ENCODE peak calls at places on chromosome 13, in four cellular contexts. B is GM12878, K is K562, P is HL-60. C is an unnamed sample.

GRCh38 chr13:47216176-47216822 is 319.4 kb upstream of the HTR2A start:
- DNase-seq in B (no peak), K (no peak), P (no peak), C (no peak)

GRCh38 chr13:31236211-31236786 is 36.5 kb downstream of the B3GLCT start:
- DNase-seq in B (no peak), K (peak), P (peak), C (no peak)

GRCh38 chr13:113084943-113085540 is 20.5 kb upstream of the F7 start:
- DNase-seq in B (no peak), K (no peak), P (no peak), C (no peak)

GRCh38 chr13:52846567-52847321 is 1.7 kb downstream of the PCDH8 start:
- DNase-seq in B (no peak), K (no peak), P (peak), C (no peak)

GRCh38 chr13:47426126-47426849 is 529.4 kb upstream of the HTR2A start:
- DNase-seq in B (no peak), K (no peak), P (no peak), C (no peak)

GRCh38 chr13:49356224-49356623 is 87.6 kb downstream of the CAB39L start:
- DNase-seq in B (no peak), K (no peak), P (no peak), C (no peak)

GRCh38 chr13:76937416-76937815 is 10.9 kb upstream of the ACOD1 start:
- DNase-seq in B (no peak), K (no peak), P (no peak), C (no peak)

GRCh38 chr13:41276824-41277223 is 13.4 kb upstream of the MTRF1 start:
- DNase-seq in B (no peak), K (no peak), P (no peak), C (no peak)

GRCh38 chr13:28707629-28708427 is 10.9 kb downstream of the SLC46A3 start:
- DNase-seq in B (peak), K (no peak), P (peak), C (no peak)

GRCh38 chr13:61144301-61144700 is 271.3 kb downstream of the PCDH20 start:
- DNase-seq in B (no peak), K (no peak), P (no peak), C (no peak)

GRCh38 chr13:35283856-35284255 is 192.6 kb downstream of the MAB21L1 start:
- DNase-seq in B (no peak), K (no peak), P (no peak), C (no peak)

GRCh38 chr13:75583101-75583500 is 33.5 kb downstream of the UCHL3 start:
- DNase-seq in B (no peak), K (no peak), P (no peak), C (no peak)

GRCh38 chr13:33571618-33572017 is 246.3 kb upstream of the RFC3 start:
- DNase-seq in B (no peak), K (no peak), P (no peak), C (no peak)

GRCh38 chr13:95432141-95432540 is 120.4 kb upstream of the CLDN10 start:
- DNase-seq in B (no peak), K (no peak), P (no peak), C (no peak)

GRCh38 chr13:21745307-21745706 is 74.4 kb downstream of the FGF9 start:
- DNase-seq in B (no peak), K (no peak), P (no peak), C (no peak)

GRCh38 chr13:90732049-90732448 is 615.4 kb upstream of the MIR17HG start:
- DNase-seq in B (no peak), K (no peak), P (peak), C (no peak)

GRCh38 chr13:98875146-98875729 is 102.6 kb downstream of the DOCK9 start:
- DNase-seq in B (no peak), K (no peak), P (no peak), C (no peak)

GRCh38 chr13:30334663-30335386 is 27.5 kb upstream of the KATNAL1 start:
- DNase-seq in B (no peak), K (peak), P (peak), C (no peak)

GRCh38 chr13:98613591-98613990 is 36.7 kb upstream of the STK24 start:
- DNase-seq in B (no peak), K (no peak), P (no peak), C (no peak)

GRCh38 chr13:113635048-113635420 is 23.0 kb downstream of the ATP4B start:
- DNase-seq in B (no peak), K (no peak), P (no peak), C (no peak)

GRCh38 chr13:105343134-105343806 is 1192.2 kb downstream of the EFNB2 start:
- DNase-seq in B (no peak), K (no peak), P (no peak), C (no peak)

GRCh38 chr13:30443957-30444404 is 21.7 kb downstream of the UBE2L5 start:
- DNase-seq in B (no peak), K (no peak), P (no peak), C (no peak)

GRCh38 chr13:106911602-106912001 is 343.7 kb upstream of the ARGLU1 start:
- DNase-seq in B (no peak), K (no peak), P (no peak), C (no peak)

GRCh38 chr13:60482012-60482411 is 85.0 kb downstream of the TDRD3 start:
- DNase-seq in B (no peak), K (no peak), P (peak), C (no peak)

GRCh38 chr13:111283457-111283856 is 37.0 kb upstream of the TEX29 start:
- DNase-seq in B (no peak), K (no peak), P (no peak), C (no peak)

GRCh38 chr13:79194272-79194671 is 211.8 kb downstream of the RBM26 start:
- DNase-seq in B (peak), K (no peak), P (no peak), C (peak)

GRCh38 chr13:37357548-37357947 is 241.0 kb downstream of the POSTN start:
- DNase-seq in B (no peak), K (no peak), P (no peak), C (no peak)

GRCh38 chr13:106919638-106920037 is 351.7 kb upstream of the ARGLU1 start:
- DNase-seq in B (no peak), K (no peak), P (no peak), C (no peak)

GRCh38 chr13:42684226-42684625 is 97.2 kb upstream of the FAM216B start:
- DNase-seq in B (no peak), K (no peak), P (no peak), C (no peak)

GRCh38 chr13:52348983-52349780 is 56.8 kb downstream of the THSD1 start:
- DNase-seq in B (no peak), K (no peak), P (no peak), C (no peak)

GRCh38 chr13:112246731-112247470 is 129.3 kb upstream of the SPACA7 start:
- DNase-seq in B (no peak), K (no peak), P (no peak), C (no peak)

GRCh38 chr13:106376411-106377112 is 158.9 kb downstream of the EFNB2 start:
- DNase-seq in B (no peak), K (no peak), P (no peak), C (no peak)

GRCh38 chr13:106570354-106570822 is 2.5 kb upstream of the ARGLU1 start:
- DNase-seq in B (no peak), K (peak), P (no peak), C (no peak)

GRCh38 chr13:48573213-48573612 is 40.3 kb upstream of the RCBTB2 start:
- DNase-seq in B (no peak), K (no peak), P (no peak), C (no peak)

GRCh38 chr13:105665284-105665683 is 870.2 kb downstream of the EFNB2 start:
- DNase-seq in B (no peak), K (no peak), P (no peak), C (no peak)

GRCh38 chr13:25222740-25223139 is 50.7 kb upstream of the AMER2 start:
- DNase-seq in B (no peak), K (no peak), P (no peak), C (no peak)

DNA sequence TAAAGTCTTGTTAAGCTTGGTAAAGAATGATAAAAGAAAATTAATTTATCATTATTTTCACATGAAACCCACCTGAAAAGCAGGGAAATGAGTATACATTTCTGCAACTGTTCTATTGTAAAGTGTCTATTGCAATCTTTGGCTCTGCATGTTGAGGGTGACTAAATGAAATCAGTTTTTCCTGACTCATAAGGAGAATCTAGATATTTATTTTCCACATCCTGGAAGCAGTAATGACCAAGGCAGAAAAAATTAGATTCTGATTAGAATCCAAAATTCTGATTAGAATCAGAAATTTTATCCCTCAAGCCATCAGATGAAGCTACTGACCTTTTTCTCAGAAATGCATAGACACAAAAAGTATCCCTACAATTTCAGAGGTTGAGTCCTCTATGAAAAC is 178.4 kb downstream of the MYO16 start:
- DNase-seq in B (no peak), K (no peak), P (no peak), C (no peak)
- TF ChIP-seq SPI1 in B (no peak), K (no peak), P (no peak), C (no peak)

DNA sequence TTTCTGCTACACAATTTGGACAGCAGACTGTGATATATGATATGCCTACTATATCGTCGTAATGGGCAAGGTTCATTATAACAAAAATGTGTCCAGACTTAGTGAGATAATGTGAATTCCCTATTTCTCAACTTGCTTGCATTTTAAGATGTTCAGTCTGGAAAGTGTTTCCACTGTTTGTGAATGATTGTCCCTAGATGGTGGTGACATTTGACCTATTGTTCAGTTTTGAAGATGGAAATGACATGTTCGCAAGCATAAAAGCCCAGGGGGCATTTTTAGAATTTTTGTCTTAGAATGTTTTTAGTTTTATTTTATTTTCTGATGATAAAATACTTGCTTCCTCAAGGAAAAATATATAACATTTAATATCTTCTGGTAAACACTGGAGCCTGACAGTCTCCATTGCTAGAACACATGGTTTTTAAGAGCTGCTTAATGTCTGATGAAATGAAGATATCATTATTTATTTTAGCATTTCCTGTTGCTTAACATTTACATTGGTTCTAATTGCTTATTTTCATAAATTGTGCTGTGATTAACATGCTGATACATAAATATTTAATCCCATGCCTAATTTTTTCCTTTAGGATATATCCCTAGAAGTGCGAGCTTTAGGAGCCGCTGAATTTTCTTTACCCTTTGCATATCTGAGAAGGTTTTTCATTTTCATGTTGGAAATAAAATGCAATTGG is 27.1 kb downstream of the MBNL2 start:
- DNase-seq in B (no peak), K (no peak), P (no peak), C (no peak)
- TF ChIP-seq POLR2AphosphoS5 in B (no peak), K (no peak), P (no peak), C (no peak)

DNA sequence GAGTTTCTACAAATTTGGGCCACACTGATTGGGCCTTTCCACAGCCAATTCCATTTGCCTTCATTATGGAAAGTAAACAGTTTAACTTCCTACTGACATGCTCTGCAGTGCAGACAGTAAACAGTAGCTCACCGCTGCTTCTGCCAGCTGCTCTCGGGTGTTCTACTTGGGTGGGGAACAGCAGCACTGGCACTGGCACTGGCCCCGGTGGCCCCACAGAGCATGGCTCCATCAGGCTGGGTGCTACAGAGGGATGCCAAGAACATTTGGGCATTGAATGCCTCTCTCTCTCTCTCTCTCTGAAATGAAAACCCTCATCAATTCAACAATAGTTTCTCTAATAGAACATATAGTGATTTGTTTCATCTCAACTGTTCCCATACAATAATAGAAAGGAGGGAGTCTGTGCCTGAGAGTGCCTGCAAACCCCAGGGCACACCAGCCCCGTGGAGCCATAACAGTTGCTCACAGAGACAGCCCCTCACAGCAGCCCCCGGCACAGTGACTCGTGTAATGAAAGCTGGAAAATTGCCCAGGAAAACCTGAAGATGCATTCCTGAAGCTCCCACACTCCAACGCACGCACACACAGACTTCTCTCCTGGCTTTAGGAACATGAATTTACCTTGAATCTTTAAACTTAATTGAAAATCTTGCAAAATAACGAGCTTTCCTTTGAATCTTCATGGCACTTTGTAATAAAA is 38.2 kb upstream of the GJB6 start:
- DNase-seq in B (no peak), K (no peak), P (no peak), C (no peak)
- TF ChIP-seq SPI1 in B (no peak), K (no peak), P (no peak), C (no peak)

DNA sequence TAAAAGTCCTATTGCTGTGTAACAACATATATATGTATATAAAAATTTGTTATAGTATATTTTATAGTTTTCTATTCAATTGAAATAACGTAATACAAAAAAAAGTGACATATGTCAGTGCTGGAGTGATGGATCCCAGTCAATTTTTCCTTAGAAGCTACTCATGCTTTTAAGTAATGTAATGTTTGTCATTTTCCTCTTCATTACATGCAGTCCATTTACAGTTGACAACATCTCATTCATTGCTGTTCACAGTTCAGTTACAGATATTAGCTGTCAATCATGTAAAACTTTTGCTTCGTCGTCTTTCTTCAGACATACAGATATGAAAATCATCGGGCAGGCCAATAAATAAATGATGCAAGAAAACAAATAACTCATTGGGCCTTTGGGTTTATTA is 525.1 kb upstream of the PRR20A start:
- DNase-seq in B (no peak), K (no peak), P (no peak), C (no peak)
- TF ChIP-seq POLR2AphosphoS5 in B (no peak), K (no peak), P (no peak), C (no peak)

DNA sequence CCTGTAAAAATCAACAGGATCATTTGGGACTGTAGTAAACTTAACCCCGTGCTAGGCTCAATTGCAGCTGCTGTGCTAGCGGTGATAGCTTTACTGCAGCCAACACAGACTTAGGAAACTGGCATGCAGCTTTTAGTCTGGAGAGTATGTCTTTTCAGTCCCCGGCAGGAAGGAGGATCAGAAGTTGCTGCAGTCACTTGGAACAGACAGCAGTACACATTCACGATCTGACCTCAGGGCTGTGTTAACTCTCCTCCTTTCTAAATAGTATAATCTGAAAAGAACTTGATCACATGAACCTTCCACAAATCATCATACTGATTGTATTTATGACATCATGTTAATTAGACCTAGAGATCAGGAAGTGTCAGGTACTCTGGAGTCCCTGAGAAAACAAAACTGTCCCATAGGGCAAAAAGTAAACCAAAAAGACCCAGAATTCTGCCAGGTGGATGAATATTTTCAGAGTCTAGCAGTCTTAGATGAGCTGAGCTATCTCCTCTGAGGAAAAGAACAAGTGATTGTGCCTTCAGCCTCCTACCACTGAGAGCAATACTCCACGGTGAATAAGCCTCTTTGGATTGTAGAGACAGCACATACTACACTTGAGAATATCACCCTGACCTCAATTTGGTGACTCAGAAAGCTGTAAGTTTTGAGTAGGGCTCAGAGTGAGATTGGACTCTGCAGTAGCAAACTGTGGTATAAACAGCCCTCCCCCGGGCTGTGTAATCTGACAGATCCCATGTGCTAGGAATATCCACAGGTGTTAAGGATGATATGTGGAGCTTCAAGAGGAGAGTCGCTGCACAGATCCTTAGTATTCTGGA is 181.0 kb upstream of the GPR12 start:
- DNase-seq in B (no peak), K (no peak), P (no peak), C (no peak)
- TF ChIP-seq SPI1 in B (no peak), K (no peak), P (no peak), C (no peak)

GRCh38 chr13:71760226-71760591 is 106.8 kb downstream of the DACH1 start:
- DNase-seq in B (no peak), K (no peak), P (no peak), C (no peak)
- TF ChIP-seq POLR2AphosphoS5 in B (no peak), K (no peak), P (no peak), C (no peak)

GRCh38 chr13:54445453-54445852 is 1416.8 kb downstream of the OLFM4 start:
- DNase-seq in B (no peak), K (no peak), P (no peak), C (no peak)

GRCh38 chr13:54445865-54446264 is 1417.3 kb downstream of the OLFM4 start:
- DNase-seq in B (no peak), K (no peak), P (no peak), C (no peak)

GRCh38 chr13:54449922-54450321 is 1421.3 kb downstream of the OLFM4 start:
- DNase-seq in B (no peak), K (no peak), P (no peak), C (no peak)
- TF ChIP-seq SPI1 in B (no peak), K (no peak), P (no peak), C (no peak)

DNA sequence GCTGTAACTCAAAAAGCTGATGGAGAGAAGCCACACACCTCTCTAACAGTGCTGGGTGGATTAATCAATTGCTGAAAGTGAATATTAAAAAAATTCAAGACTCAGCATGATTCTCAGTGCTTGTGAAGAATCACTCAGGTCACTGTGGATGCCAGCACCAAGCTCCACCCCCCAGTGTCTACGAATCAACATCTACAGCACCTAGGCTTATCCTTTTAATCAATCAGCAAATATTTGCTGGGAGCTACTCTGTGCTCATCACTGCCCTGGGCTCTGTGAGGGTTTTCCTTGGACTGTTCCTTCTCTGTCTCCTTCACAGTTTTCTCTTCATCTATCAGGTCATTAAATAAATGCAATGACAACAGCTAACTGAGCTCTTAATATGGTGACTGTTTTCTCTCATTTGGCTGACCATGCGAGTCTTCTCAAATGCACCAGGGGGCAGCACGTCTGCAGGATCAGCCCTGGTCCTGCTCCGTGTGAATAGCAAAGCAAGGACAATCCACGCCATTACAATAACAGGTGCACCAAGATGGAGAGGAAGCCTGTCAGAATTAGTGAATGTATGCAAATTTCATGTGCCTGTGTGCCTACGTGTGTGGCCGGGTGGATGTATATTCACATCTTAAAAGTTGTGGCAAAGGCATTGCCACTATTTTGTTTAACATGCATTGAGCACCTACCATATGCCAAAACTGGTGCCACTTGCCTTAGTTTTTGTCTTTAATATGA is 14.6 kb upstream of the C13orf42 start:
- DNase-seq in B (peak), K (peak), P (peak), C (peak)
- TF ChIP-seq POLR2AphosphoS5 in B (no peak), K (no peak), P (no peak), C (no peak)

DNA sequence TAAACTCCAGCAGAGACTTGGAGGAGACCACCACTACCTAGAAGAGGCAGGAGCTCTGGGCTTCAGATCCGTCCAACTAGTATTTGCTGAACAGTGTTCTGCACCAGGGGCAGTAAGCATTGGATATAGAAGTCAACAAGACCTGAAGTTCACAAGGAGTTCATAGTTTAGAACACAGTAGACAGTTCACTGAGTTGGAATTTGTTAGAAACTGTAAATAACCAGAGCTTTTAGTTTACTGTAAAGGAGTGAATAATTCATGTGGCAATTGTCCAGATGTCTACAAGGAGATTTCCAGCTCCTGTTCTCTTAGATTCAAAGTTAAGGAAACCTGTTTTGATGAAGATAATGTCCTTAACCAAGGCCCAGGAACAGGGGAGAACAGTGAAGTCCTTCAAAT is 128.9 kb downstream of the COG6 start:
- DNase-seq in B (no peak), K (no peak), P (no peak), C (no peak)
- TF ChIP-seq SPI1 in B (no peak), K (no peak), P (no peak), C (no peak)